ENCODE peak calls at places on chromosomes 11 and 22, in eight cellular contexts. V is tibial artery, K is HFF-Myc, Z is pancreas, U is astrocyte, N is gastrocnemius medialis, L is MM.1S, P is cardiac muscle cell. J is an unnamed sample.

GRCh38 chr11:60756307-60757032 is at the start of gene MS4A15:
- DNase-seq in V (no peak), Z (peak), U (no peak), P (no peak), L (peak), N (no peak), K (no peak), J (no peak)

GRCh38 chr22:50236731-50237409 is 8.0 kb downstream of the TUBGCP6 start:
- DNase-seq in N (no peak), P (no peak), U (no peak), L (peak), Z (no peak), K (no peak), V (no peak), J (no peak)

GRCh38 chr11:130655308-130655707 is 206.9 kb downstream of the ADAMTS15 start:
- DNase-seq in Z (no peak), K (no peak), U (no peak), N (no peak), V (no peak), L (no peak), P (no peak), J (no peak)

GRCh38 chr11:83816572-83817187 is 530.5 kb upstream of the CCDC90B start:
- DNase-seq in U (peak), N (no peak), P (peak), L (peak), Z (no peak), V (no peak), K (no peak), J (no peak)

GRCh38 chr22:49111085-49111484 is 716.6 kb downstream of the BRD1 start:
- DNase-seq in K (no peak), Z (no peak), P (no peak), U (no peak), N (no peak), L (no peak), V (no peak), J (no peak)

GRCh38 chr11:100578966-100579365 is 108.1 kb upstream of the ARHGAP42 start:
- DNase-seq in P (peak), K (no peak), V (no peak), Z (no peak), L (no peak), U (peak), N (no peak), J (no peak)

GRCh38 chr11:70509476-70509875 is 111.1 kb downstream of the CTTN start:
- DNase-seq in L (no peak), Z (no peak), N (no peak), V (no peak), U (no peak), P (no peak), K (no peak), J (no peak)

GRCh38 chr11:105389952-105390351 is 219.9 kb upstream of the GRIA4 start:
- DNase-seq in U (no peak), P (no peak), K (no peak), Z (no peak), V (no peak), N (no peak), L (no peak), J (no peak)

GRCh38 chr11:68643576-68643975 is 40.8 kb upstream of the GAL start:
- DNase-seq in L (peak), K (no peak), Z (no peak), P (peak), U (no peak), N (no peak), V (no peak), J (no peak)

GRCh38 chr22:30217698-30218565 is 28.6 kb downstream of the LIF start:
- DNase-seq in U (no peak), K (no peak), Z (no peak), N (no peak), V (no peak), P (no peak), L (no peak), J (no peak)

GRCh38 chr11:134019500-134019899 is 49.4 kb upstream of the JAM3 start:
- DNase-seq in U (no peak), N (no peak), L (no peak), K (no peak), V (no peak), P (no peak), Z (no peak), J (no peak)

GRCh38 chr11:50155508-50155907 is 122.8 kb downstream of the OR4C45 start:
- DNase-seq in V (no peak), Z (no peak), K (no peak), U (no peak), N (no peak), P (no peak), L (no peak), J (no peak)

GRCh38 chr22:32926600-32926999 is 125.1 kb downstream of the TIMP3 start:
- DNase-seq in K (peak), U (no peak), V (no peak), P (peak), L (peak), N (no peak), Z (no peak), J (no peak)

GRCh38 chr22:22687638-22688500 is 43.5 kb downstream of the GGTLC2 start:
- DNase-seq in L (peak), K (peak), P (peak), N (no peak), Z (peak), U (peak), V (no peak), J (no peak)

GRCh38 chr11:113440816-113441215 is 34.4 kb downstream of the DRD2 start:
- DNase-seq in V (no peak), L (no peak), K (no peak), P (no peak), U (no peak), N (no peak), Z (no peak), J (no peak)

GRCh38 chr11:16775604-16776283 is 37.3 kb downstream of the C11orf58 start:
- DNase-seq in U (no peak), V (no peak), N (no peak), K (no peak), L (no peak), P (no peak), Z (no peak), J (no peak)

GRCh38 chr11:95451682-95452081 is 220.7 kb upstream of the SESN3 start:
- DNase-seq in N (no peak), P (peak), U (peak), Z (no peak), L (no peak), V (no peak), K (no peak), J (no peak)

GRCh38 chr11:130634981-130635473 is 186.6 kb downstream of the ADAMTS15 start:
- DNase-seq in Z (no peak), K (peak), L (no peak), U (peak), V (peak), N (no peak), P (no peak), J (no peak)

GRCh38 chr11:68867067-68867466 is 25.4 kb upstream of the CPT1A start:
- DNase-seq in N (no peak), U (no peak), K (no peak), V (no peak), P (no peak), Z (no peak), L (no peak), J (no peak)

GRCh38 chr11:115226556-115226955 is 277.7 kb downstream of the CADM1 start:
- DNase-seq in U (peak), P (peak), N (no peak), K (peak), Z (no peak), L (no peak), V (no peak), J (no peak)

GRCh38 chr22:35480143-35480542 is 60.5 kb upstream of the RASD2 start:
- DNase-seq in K (no peak), N (peak), P (peak), V (peak), U (peak), L (no peak), Z (no peak), J (no peak)

GRCh38 chr11:114197799-114198500 is 98.2 kb upstream of the NNMT start:
- DNase-seq in Z (peak), U (peak), P (peak), L (no peak), V (peak), K (peak), N (peak), J (peak)

GRCh38 chr11:22976146-22976545 is 115.9 kb upstream of the CCDC179 start:
- DNase-seq in Z (peak), L (no peak), P (peak), K (peak), U (no peak), N (no peak), V (peak), J (no peak)

GRCh38 chr11:8722156-8722555 is 39.6 kb downstream of the RPL27A start:
- DNase-seq in L (no peak), K (no peak), P (peak), Z (no peak), V (no peak), U (peak), N (no peak), J (no peak)

GRCh38 chr11:7512525-7513209 is 1.1 kb upstream of the PPFIBP2 start:
- DNase-seq in N (peak), K (no peak), P (peak), V (peak), U (no peak), Z (peak), L (peak), J (no peak)

GRCh38 chr11:73585834-73586575 is 11.9 kb downstream of the FAM168A start:
- DNase-seq in U (peak), L (no peak), N (no peak), Z (no peak), K (no peak), P (no peak), V (no peak), J (no peak)

GRCh38 chr11:2390871-2391662 is 9.5 kb upstream of the TSSC4 start:
- DNase-seq in U (peak), N (peak), Z (no peak), V (no peak), L (no peak), P (peak), K (peak), J (no peak)

GRCh38 chr11:128574576-128575011 is 12.8 kb downstream of the ETS1 start:
- DNase-seq in U (peak), Z (no peak), K (no peak), P (no peak), N (no peak), L (no peak), V (no peak), J (no peak)

GRCh38 chr11:92329644-92330043 is 105.0 kb downstream of the FAT3 start:
- DNase-seq in Z (no peak), U (peak), P (peak), L (no peak), N (no peak), K (no peak), V (no peak), J (no peak)

GRCh38 chr11:32478277-32478731 is 43.0 kb upstream of the WT1 start:
- DNase-seq in Z (no peak), P (peak), N (no peak), K (no peak), U (no peak), L (no peak), V (no peak), J (peak)

GRCh38 chr11:86740628-86741488 is 59.5 kb upstream of the PRSS23 start:
- DNase-seq in V (peak), K (peak), L (no peak), P (peak), Z (peak), N (peak), U (peak), J (no peak)

GRCh38 chr22:45341503-45341902 is 31.8 kb downstream of the FAM118A start:
- DNase-seq in N (no peak), V (no peak), U (no peak), P (no peak), Z (no peak), L (no peak), K (no peak), J (no peak)

GRCh38 chr22:24066260-24066659 is 55.2 kb downstream of the CABIN1 start:
- DNase-seq in V (no peak), Z (no peak), N (no peak), U (no peak), L (no peak), P (no peak), K (no peak), J (no peak)

GRCh38 chr11:121425818-121426217 is 26.3 kb upstream of the SORL1 start:
- DNase-seq in P (no peak), K (no peak), V (no peak), L (no peak), N (no peak), U (no peak), Z (no peak), J (no peak)

GRCh38 chr11:121422675-121423074 is 29.4 kb upstream of the SORL1 start:
- DNase-seq in P (no peak), K (no peak), L (peak), V (no peak), N (no peak), Z (no peak), U (no peak), J (no peak)

GRCh38 chr11:121429556-121429955 is 22.6 kb upstream of the SORL1 start:
- DNase-seq in N (no peak), P (no peak), Z (no peak), U (no peak), L (no peak), V (no peak), K (no peak), J (no peak)

GRCh38 chr11:121431820-121432526 is 20.1 kb upstream of the SORL1 start:
- DNase-seq in Z (no peak), N (no peak), L (no peak), U (no peak), K (no peak), V (no peak), P (no peak), J (no peak)

DNA sequence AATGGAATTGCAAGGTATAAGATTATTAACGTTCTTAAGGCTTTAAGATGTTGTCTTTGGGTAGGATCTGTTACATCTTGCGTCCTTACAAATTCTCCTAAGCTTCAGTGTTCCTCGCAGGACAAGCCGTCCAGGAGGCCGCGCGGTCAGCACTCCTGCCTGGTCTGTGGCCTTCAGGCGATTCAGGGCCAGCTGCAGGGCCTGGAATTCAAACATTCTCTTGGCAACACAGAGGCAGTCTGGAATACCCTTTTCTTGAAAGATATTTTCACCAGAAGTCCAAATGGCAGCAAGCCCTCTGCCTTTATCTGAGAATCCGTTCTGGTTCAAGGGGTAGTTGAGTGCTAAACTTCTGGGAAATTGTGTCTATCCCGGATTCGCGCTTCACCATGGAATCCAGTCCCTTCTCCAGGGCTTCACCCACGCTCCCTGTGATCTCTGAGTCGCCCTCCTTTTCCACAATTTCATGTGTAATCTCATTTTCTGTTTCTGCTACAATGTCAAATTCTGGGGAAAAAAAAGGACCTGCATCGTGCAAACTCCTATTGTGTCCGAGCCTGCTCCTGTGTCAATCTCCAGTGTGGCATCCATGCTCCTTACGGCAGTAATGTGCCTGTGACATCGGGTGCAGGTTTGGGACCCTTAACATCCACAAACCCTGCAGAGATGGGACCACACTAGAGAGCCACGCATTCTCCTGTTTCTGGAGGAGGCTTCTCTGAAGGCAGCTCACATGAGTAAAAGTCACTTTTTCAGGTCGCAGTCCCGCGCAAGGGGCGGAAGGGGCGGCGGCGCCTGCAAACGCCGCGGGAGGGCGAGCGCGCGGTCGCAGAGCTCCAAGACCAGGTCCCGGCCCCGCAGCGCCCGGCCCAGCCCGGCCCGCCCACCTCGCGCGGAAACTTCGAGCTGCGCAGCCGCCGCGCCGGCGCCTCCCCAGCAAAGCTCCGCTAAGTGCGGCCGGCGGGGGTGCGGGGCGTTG is 25.3 kb upstream of the SORL1 start:
- DNase-seq in L (no peak), U (no peak), P (no peak), N (no peak), V (no peak), Z (peak), K (no peak), J (no peak)
- H3K4me3 ChIP-seq in L (no peak), U (no peak), P (peak), N (peak), V (peak), Z (peak), K (no peak), J (no peak)

GRCh38 chr11:76613901-76614300 is 56.6 kb downstream of the LRRC32 start:
- DNase-seq in L (no peak), N (no peak), P (no peak), U (no peak), V (peak), K (no peak), Z (no peak), J (no peak)

GRCh38 chr11:76610371-76610770 is 60.2 kb downstream of the LRRC32 start:
- DNase-seq in P (no peak), U (no peak), Z (no peak), V (no peak), K (no peak), L (no peak), N (no peak), J (no peak)

GRCh38 chr11:76609736-76610370 is 60.7 kb downstream of the LRRC32 start:
- DNase-seq in U (peak), L (no peak), Z (no peak), P (peak), V (no peak), K (no peak), N (no peak), J (no peak)

GRCh38 chr11:76612226-76612625 is 58.3 kb downstream of the LRRC32 start:
- DNase-seq in L (no peak), K (no peak), Z (no peak), U (no peak), P (no peak), V (no peak), N (no peak), J (no peak)

DNA sequence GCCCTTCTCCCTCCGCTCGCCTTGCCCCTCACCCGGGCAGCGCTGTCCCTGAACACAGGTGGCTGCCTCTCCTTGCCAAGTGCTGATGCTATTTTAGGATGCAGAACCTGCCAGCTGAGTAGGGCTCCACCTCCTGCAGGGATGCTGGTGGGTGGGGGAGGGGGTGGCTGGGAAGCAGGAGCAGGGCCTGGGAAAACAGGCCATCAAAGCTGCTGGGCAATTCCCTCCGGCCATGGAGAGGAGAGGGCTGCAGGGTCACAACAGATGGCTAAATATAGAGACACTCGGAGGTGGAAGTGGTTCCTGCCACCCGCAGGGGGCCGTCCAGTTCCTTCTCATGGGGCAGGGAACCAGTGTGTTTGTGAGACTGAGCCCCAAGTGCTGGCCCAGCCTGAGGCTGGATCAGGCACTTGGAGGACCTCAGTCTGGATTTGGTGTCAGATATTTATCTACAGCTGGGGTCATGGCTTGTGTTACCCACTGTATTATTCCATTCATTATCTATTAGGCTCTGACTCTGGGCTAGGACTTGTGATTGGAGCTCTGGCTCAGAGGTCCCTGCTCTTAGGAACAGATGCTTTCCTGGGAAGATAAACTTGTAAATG is 59.6 kb downstream of the LRRC32 start:
- DNase-seq in K (no peak), N (no peak), L (no peak), V (no peak), U (no peak), P (no peak), Z (no peak), J (no peak)
- TF ChIP-seq CTCF in K (no peak), N (no peak), L (no peak), V (peak), U (no peak), P (no peak), Z (no peak), J (no peak)

GRCh38 chr22:37566329-37566837 is 6.1 kb downstream of the CDC42EP1 start:
- DNase-seq in L (no peak), K (no peak), Z (peak), P (no peak), N (no peak), V (no peak), U (no peak), J (no peak)

GRCh38 chr22:37568448-37569008 is 8.2 kb downstream of the CDC42EP1 start:
- DNase-seq in P (no peak), K (no peak), N (no peak), Z (peak), U (no peak), V (no peak), L (no peak), J (no peak)

GRCh38 chr22:37565830-37566229 is 5.5 kb downstream of the CDC42EP1 start:
- DNase-seq in Z (no peak), N (no peak), K (no peak), L (no peak), U (no peak), P (no peak), V (no peak), J (no peak)

GRCh38 chr22:37567991-37568390 is 7.7 kb downstream of the CDC42EP1 start:
- DNase-seq in K (no peak), N (no peak), P (no peak), Z (peak), U (no peak), V (no peak), L (no peak), J (no peak)

GRCh38 chr22:37566903-37567798 is 6.9 kb downstream of the CDC42EP1 start:
- DNase-seq in U (peak), P (peak), V (peak), K (no peak), Z (peak), N (peak), L (peak), J (peak)
- H3K4me3 ChIP-seq in U (no peak), P (no peak), V (no peak), K (no peak), Z (peak), N (no peak), L (no peak), J (no peak)

GRCh38 chr22:27212081-27212480 is 554.7 kb downstream of the MIAT start:
- DNase-seq in K (no peak), Z (no peak), U (no peak), V (no peak), P (peak), N (no peak), L (no peak), J (no peak)
- TF ChIP-seq CTCF in K (no peak), Z (no peak), U (no peak), V (no peak), P (no peak), N (no peak), L (no peak), J (no peak)

GRCh38 chr11:118910309-118911112 is 15.2 kb downstream of the BCL9L start:
- DNase-seq in K (no peak), V (peak), P (peak), Z (peak), L (no peak), U (peak), N (peak), J (no peak)
- H3K4me3 ChIP-seq in K (peak), V (peak), P (peak), Z (peak), L (no peak), U (peak), N (peak), J (no peak)

DNA sequence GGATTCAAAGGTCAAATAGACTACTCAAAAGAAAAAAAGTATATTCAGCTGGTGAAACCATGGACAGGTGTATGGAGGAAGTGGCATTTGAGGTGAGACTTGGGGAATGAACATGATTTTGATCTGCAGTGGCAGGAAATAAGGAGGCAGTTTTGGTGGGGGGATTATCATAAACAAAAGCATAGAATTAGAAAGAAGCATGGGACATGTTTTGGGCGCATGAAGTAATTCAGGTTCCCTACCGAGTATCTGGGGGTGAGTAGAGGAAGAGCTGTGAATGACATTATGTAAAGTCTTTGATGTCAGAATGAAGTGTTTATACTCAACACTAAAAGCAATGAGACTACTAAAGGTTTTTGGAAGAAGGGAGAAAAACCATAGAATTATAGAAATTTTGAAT is 3.1 kb downstream of the CLMP start:
- DNase-seq in L (no peak), V (no peak), Z (no peak), N (no peak), U (no peak), K (no peak), P (no peak), J (no peak)
- TF ChIP-seq CTCF in L (no peak), V (no peak), Z (no peak), N (no peak), U (no peak), K (no peak), P (no peak), J (no peak)

GRCh38 chr11:66334605-66335442 is 1.4 kb downstream of the RIN1 start:
- DNase-seq in K (no peak), Z (no peak), N (no peak), P (peak), V (peak), L (no peak), U (no peak), J (no peak)
- H3K4me3 ChIP-seq in K (peak), Z (no peak), N (peak), P (no peak), V (peak), L (no peak), U (peak), J (no peak)

J was measured in LNCaP clone FGC.